ENCODE peak calls at places on chromosome 6, in six cellular contexts. R is heart right ventricle, Y is cardiac muscle cell, E is tibial artery, T is GM23338, X is body of pancreas. S is an unnamed sample.

GRCh38 chr6:92196320-92196719 is 1223.0 kb downstream of the EPHA7 start:
- DNase-seq in R (no peak), Y (no peak), E (no peak), T (no peak), X (no peak), S (no peak)

GRCh38 chr6:85081102-85081501 is 316.7 kb upstream of the TBX18 start:
- DNase-seq in R (no peak), Y (no peak), E (no peak), T (no peak), X (no peak), S (no peak)

GRCh38 chr6:4620284-4621228 is 155.6 kb upstream of the CDYL start:
- DNase-seq in R (no peak), Y (no peak), E (no peak), T (no peak), X (no peak), S (no peak)

GRCh38 chr6:34022250-34022872 is 123.5 kb downstream of the GRM4 start:
- DNase-seq in R (no peak), Y (no peak), E (no peak), T (no peak), X (no peak), S (no peak)

GRCh38 chr6:42359021-42359420 is 92.7 kb downstream of the TRERF1 start:
- DNase-seq in R (no peak), Y (no peak), E (peak), T (no peak), X (no peak), S (no peak)

GRCh38 chr6:119594907-119595306 is 245.3 kb upstream of the MAN1A1 start:
- DNase-seq in R (no peak), Y (no peak), E (no peak), T (no peak), X (no peak), S (no peak)

GRCh38 chr6:34246563-34247391 is 2.0 kb downstream of the SMIM29 start:
- DNase-seq in R (no peak), Y (peak), E (no peak), T (peak), X (peak), S (no peak)

GRCh38 chr6:137363805-137364138 is 130.4 kb downstream of the OLIG3 start:
- DNase-seq in R (no peak), Y (no peak), E (no peak), T (no peak), X (no peak), S (no peak)

GRCh38 chr6:25359891-25360290 is 80.7 kb downstream of the CARMIL1 start:
- DNase-seq in R (no peak), Y (no peak), E (no peak), T (no peak), X (no peak), S (no peak)

GRCh38 chr6:75526502-75527127 is 33.0 kb upstream of the FILIP1 start:
- DNase-seq in R (peak), Y (peak), E (peak), T (peak), X (peak), S (no peak)

GRCh38 chr6:54252916-54253315 is 55.3 kb upstream of the TINAG start:
- DNase-seq in R (no peak), Y (no peak), E (no peak), T (no peak), X (no peak), S (no peak)

GRCh38 chr6:122692175-122692598 is 82.0 kb downstream of the PKIB start:
- DNase-seq in R (no peak), Y (no peak), E (no peak), T (peak), X (no peak), S (no peak)

GRCh38 chr6:88220493-88220892 is 54.3 kb upstream of the CNR1 start:
- DNase-seq in R (no peak), Y (peak), E (no peak), T (peak), X (no peak), S (no peak)

GRCh38 chr6:29864037-29864795 is 36.6 kb downstream of the HLA-G start:
- DNase-seq in R (no peak), Y (no peak), E (no peak), T (peak), X (peak), S (no peak)

GRCh38 chr6:158039571-158040050 is 57.9 kb downstream of the SYNJ2 start:
- DNase-seq in R (no peak), Y (no peak), E (peak), T (no peak), X (no peak), S (no peak)

GRCh38 chr6:16168121-16168520 is 39.2 kb downstream of the MYLIP start:
- DNase-seq in R (no peak), Y (peak), E (no peak), T (no peak), X (no peak), S (no peak)

GRCh38 chr6:36121752-36122494 is 8.4 kb upstream of the MAPK13 start:
- DNase-seq in R (no peak), Y (no peak), E (peak), T (no peak), X (no peak), S (no peak)

GRCh38 chr6:52375780-52376556 is 14.0 kb downstream of the PAQR8 start:
- DNase-seq in R (no peak), Y (no peak), E (no peak), T (no peak), X (no peak), S (no peak)

GRCh38 chr6:77245026-77245425 is 218.3 kb downstream of the HTR1B start:
- DNase-seq in R (no peak), Y (no peak), E (no peak), T (no peak), X (no peak), S (no peak)

GRCh38 chr6:18545726-18546125 is 158.6 kb downstream of the RNF144B start:
- DNase-seq in R (no peak), Y (no peak), E (no peak), T (no peak), X (no peak), S (no peak)

GRCh38 chr6:159075506-159076100 is 30.8 kb upstream of the TAGAP start:
- DNase-seq in R (no peak), Y (no peak), E (no peak), T (peak), X (peak), S (no peak)

GRCh38 chr6:166423051-166423745 is 40.5 kb upstream of the MPC1 start:
- DNase-seq in R (no peak), Y (no peak), E (peak), T (no peak), X (no peak), S (no peak)

GRCh38 chr6:34973547-34974248 is 84.6 kb downstream of the ANKS1A start:
- DNase-seq in R (no peak), Y (no peak), E (no peak), T (peak), X (no peak), S (no peak)

GRCh38 chr6:134630468-134631180 is 312.7 kb upstream of the SGK1 start:
- DNase-seq in R (no peak), Y (no peak), E (no peak), T (no peak), X (no peak), S (no peak)

GRCh38 chr6:163282672-163283071 is 131.8 kb upstream of the QKI start:
- DNase-seq in R (no peak), Y (no peak), E (no peak), T (no peak), X (no peak), S (no peak)

GRCh38 chr6:157092736-157093135 is 230.6 kb downstream of the TMEM242 start:
- DNase-seq in R (no peak), Y (peak), E (no peak), T (no peak), X (no peak), S (no peak)

GRCh38 chr6:29909995-29910394 is 32.3 kb upstream of the HLA-A start:
- DNase-seq in R (no peak), Y (no peak), E (no peak), T (no peak), X (no peak), S (no peak)

GRCh38 chr6:8655670-8656454 is 220.5 kb upstream of the SLC35B3 start:
- DNase-seq in R (no peak), Y (no peak), E (no peak), T (no peak), X (no peak), S (no peak)

GRCh38 chr6:142728910-142729481 is 216.0 kb downstream of the HIVEP2 start:
- DNase-seq in R (no peak), Y (no peak), E (no peak), T (no peak), X (no peak), S (no peak)

GRCh38 chr6:149032318-149032598 is 285.3 kb upstream of the TAB2 start:
- DNase-seq in R (no peak), Y (no peak), E (no peak), T (no peak), X (no peak), S (no peak)

GRCh38 chr6:158438201-158438600 is 121.7 kb upstream of the TMEM181 start:
- DNase-seq in R (no peak), Y (no peak), E (no peak), T (no peak), X (no peak), S (no peak)

GRCh38 chr6:93083337-93083736 is 336.0 kb downstream of the EPHA7 start:
- DNase-seq in R (no peak), Y (no peak), E (no peak), T (no peak), X (no peak), S (no peak)

GRCh38 chr6:131861356-131861755 is 53.5 kb downstream of the ENPP1 start:
- DNase-seq in R (no peak), Y (no peak), E (no peak), T (no peak), X (no peak), S (no peak)

DNA sequence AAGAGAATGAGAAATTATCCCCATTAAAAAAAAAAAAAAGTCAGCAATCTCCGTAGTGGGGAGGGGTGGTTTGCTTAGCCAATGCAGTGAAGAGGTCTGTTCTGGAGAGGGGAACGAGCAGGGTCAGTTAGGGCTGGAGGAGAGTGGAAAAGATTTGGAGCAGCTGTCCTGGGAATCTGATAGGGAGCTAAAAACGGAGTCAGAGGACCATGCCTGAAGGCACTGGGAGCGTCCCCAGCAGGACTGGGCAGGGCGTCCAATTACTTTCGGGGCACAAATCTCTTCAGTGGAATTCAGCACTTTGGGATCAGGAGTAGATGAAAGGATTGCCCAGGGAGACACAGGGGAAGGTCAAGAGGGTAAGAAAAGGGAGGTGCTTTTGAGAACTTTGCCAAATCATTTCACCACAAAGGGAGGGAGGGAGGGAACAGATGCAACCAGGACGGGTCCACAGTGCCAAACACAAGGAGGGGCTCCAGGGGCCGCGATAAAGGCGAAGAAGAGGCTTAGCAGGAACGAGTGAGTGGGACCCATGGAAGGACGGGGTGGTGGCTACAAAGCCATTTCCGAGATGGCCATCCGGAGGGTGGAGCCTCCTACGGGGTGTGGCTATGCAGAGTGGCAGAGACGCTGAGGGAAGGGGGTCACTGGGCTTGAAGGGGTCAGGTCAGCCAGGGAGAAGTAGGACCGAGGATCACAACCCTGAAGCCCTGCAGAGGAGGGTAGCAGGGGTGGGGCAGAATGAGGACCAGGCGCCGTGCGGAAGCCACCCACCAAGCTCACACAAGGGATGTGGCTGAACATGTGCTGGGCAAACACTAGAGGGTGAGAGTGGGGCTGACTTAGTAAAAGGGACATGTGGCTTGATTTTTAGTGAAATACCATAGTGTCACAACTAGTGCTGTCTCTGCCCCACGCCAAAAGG is 180.1 kb upstream of the RREB1 start:
- DNase-seq in R (peak), Y (peak), E (no peak), T (peak), X (no peak), S (no peak)
- TF ChIP-seq CTCF in R (no peak), Y (no peak), E (no peak), T (no peak), X (no peak), S (no peak)

DNA sequence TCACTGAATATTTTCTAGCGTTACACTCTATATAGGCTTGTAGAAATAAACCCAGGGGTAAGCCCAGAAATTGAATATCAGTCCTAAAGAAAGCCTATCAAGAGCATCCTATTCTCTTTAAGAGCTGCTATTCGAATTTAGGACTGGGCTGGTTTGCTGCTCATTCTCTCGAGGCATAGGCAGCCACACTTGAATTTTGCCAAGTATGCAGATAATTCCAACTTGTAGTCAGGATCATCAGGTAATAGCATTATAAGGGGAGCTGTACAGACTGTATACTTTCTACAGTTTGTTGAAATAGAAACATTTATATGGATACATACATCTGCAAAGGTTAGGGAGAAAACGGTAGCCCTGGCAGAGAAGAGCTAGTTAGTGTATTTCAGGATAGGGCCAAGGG is 2.1 kb upstream of the ZBTB2 start:
- DNase-seq in R (no peak), Y (no peak), E (no peak), T (no peak), X (no peak), S (no peak)
- H3K4me3 ChIP-seq in R (no peak), Y (no peak), E (no peak), T (peak), X (no peak), S (no peak)

GRCh38 chr6:127111526-127111925 is 6.9 kb upstream of the RSPO3 start:
- DNase-seq in R (no peak), Y (no peak), E (no peak), T (no peak), X (no peak), S (no peak)
- H3K27ac ChIP-seq in R (no peak), Y (no peak), E (no peak), T (no peak), X (no peak), S (no peak)

GRCh38 chr6:46013639-46014038 is 2.0 kb downstream of the CLIC5 start:
- DNase-seq in R (no peak), Y (no peak), E (no peak), T (peak), X (no peak), S (no peak)

GRCh38 chr6:46014511-46015118 is 1.0 kb downstream of the CLIC5 start:
- DNase-seq in R (peak), Y (peak), E (no peak), T (peak), X (peak), S (no peak)

GRCh38 chr6:46015119-46015968 is at the start of gene CLIC5:
- DNase-seq in R (peak), Y (peak), E (no peak), T (peak), X (peak), S (no peak)

GRCh38 chr6:46016063-46016608 is 476 bp upstream of the CLIC5 start:
- DNase-seq in R (no peak), Y (no peak), E (no peak), T (no peak), X (no peak), S (no peak)

GRCh38 chr6:46014054-46014453 is 1.6 kb downstream of the CLIC5 start:
- DNase-seq in R (no peak), Y (no peak), E (no peak), T (no peak), X (no peak), S (no peak)
- TF ChIP-seq CTCF in R (no peak), Y (no peak), E (no peak), T (no peak), X (no peak), S (no peak)

GRCh38 chr6:104952911-104953409 is 3.9 kb upstream of the LIN28B start:
- DNase-seq in R (no peak), Y (peak), E (no peak), T (peak), X (no peak), S (no peak)
- H3K4me3 ChIP-seq in R (no peak), Y (peak), E (no peak), T (peak), X (no peak), S (no peak)

DNA sequence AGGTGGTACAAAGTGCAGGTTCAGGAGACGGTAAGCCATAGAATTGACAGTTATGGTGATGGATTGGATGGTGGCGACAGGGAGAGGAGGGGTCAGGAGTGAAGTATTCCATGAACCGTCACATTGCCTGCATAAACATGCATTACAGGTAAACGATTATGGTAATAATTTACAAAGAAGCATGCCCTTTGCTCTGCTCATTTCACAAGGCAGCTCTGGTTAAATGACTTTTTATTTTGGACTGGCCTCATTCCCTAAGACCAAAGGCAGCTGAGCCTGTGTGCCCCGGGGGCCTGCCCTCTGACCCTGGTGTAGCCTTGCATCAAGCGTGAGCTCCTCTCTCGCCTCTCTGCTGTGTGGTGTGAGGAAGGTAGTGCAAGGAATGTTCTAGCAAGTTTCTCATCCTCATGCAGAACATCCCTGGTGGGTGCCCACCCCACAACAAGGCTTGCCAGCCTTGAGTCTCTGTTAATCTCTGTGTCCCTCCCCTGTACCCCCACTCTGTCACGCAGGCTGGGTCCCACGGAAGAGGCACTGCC is 59.0 kb downstream of the PPP1R14C start:
- DNase-seq in R (no peak), Y (no peak), E (no peak), T (no peak), X (no peak), S (no peak)
- H3K27ac ChIP-seq in R (no peak), Y (no peak), E (no peak), T (no peak), X (no peak), S (no peak)